ENCODE peak calls at places on chromosomes 16 and 17, in nine cellular contexts. One of them, this sample, is unnamed.

GRCh38 chr16:1309888-1310831 is 724 bp downstream of the UBE2I start:
- DNase-seq in body of pancreas: no peak
- DNase-seq in AG04450: no peak
- DNase-seq in mucosa of descending colon: peak
- DNase-seq in right atrium auricular region: peak
- DNase-seq in GM23338: no peak
- DNase-seq in fibroblast of the aortic adventitia: peak
- DNase-seq in foreskin fibroblast: peak
- DNase-seq in fibroblast of mammary gland: peak
- DNase-seq in this sample: no peak

GRCh38 chr17:14308965-14309879 is 8.3 kb downstream of the HS3ST3B1 start:
- DNase-seq in body of pancreas: peak
- DNase-seq in AG04450: peak
- DNase-seq in mucosa of descending colon: peak
- DNase-seq in right atrium auricular region: peak
- DNase-seq in GM23338: peak
- DNase-seq in fibroblast of the aortic adventitia: peak
- DNase-seq in foreskin fibroblast: peak
- DNase-seq in fibroblast of mammary gland: peak
- DNase-seq in this sample: no peak

GRCh38 chr17:16465861-16466338 is 26.1 kb downstream of the LRRC75A start:
- DNase-seq in body of pancreas: peak
- DNase-seq in AG04450: no peak
- DNase-seq in mucosa of descending colon: peak
- DNase-seq in right atrium auricular region: peak
- DNase-seq in GM23338: no peak
- DNase-seq in fibroblast of the aortic adventitia: peak
- DNase-seq in foreskin fibroblast: no peak
- DNase-seq in fibroblast of mammary gland: no peak
- DNase-seq in this sample: no peak

GRCh38 chr16:86854058-86854621 is 275.8 kb downstream of the FOXL1 start:
- DNase-seq in body of pancreas: no peak
- DNase-seq in AG04450: no peak
- DNase-seq in mucosa of descending colon: no peak
- DNase-seq in right atrium auricular region: no peak
- DNase-seq in GM23338: no peak
- DNase-seq in fibroblast of the aortic adventitia: peak
- DNase-seq in foreskin fibroblast: peak
- DNase-seq in fibroblast of mammary gland: peak
- DNase-seq in this sample: peak

GRCh38 chr16:56956076-56956475 is 5.7 kb upstream of the CETP start:
- DNase-seq in body of pancreas: no peak
- DNase-seq in AG04450: no peak
- DNase-seq in mucosa of descending colon: no peak
- DNase-seq in right atrium auricular region: no peak
- DNase-seq in GM23338: no peak
- DNase-seq in fibroblast of the aortic adventitia: no peak
- DNase-seq in foreskin fibroblast: no peak
- DNase-seq in fibroblast of mammary gland: peak
- DNase-seq in this sample: no peak

GRCh38 chr17:82752371-82753200 is 721 bp downstream of the TBCD start:
- DNase-seq in body of pancreas: no peak
- DNase-seq in AG04450: no peak
- DNase-seq in mucosa of descending colon: peak
- DNase-seq in right atrium auricular region: no peak
- DNase-seq in GM23338: peak
- DNase-seq in fibroblast of the aortic adventitia: peak
- DNase-seq in foreskin fibroblast: peak
- DNase-seq in fibroblast of mammary gland: peak
- DNase-seq in this sample: no peak

GRCh38 chr16:18983565-18984424 is at the start of gene TMC7:
- DNase-seq in body of pancreas: peak
- DNase-seq in AG04450: peak
- DNase-seq in mucosa of descending colon: peak
- DNase-seq in right atrium auricular region: no peak
- DNase-seq in GM23338: peak
- DNase-seq in fibroblast of the aortic adventitia: peak
- DNase-seq in foreskin fibroblast: peak
- DNase-seq in fibroblast of mammary gland: peak
- DNase-seq in this sample: peak

GRCh38 chr17:81113158-81113724 is 52.1 kb upstream of the PVALEF start:
- DNase-seq in body of pancreas: no peak
- DNase-seq in AG04450: no peak
- DNase-seq in mucosa of descending colon: no peak
- DNase-seq in right atrium auricular region: no peak
- DNase-seq in GM23338: no peak
- DNase-seq in fibroblast of the aortic adventitia: no peak
- DNase-seq in foreskin fibroblast: no peak
- DNase-seq in fibroblast of mammary gland: no peak
- DNase-seq in this sample: no peak

GRCh38 chr17:63950940-63951907 is 19.1 kb upstream of the CD79B start:
- DNase-seq in body of pancreas: peak
- DNase-seq in AG04450: no peak
- DNase-seq in mucosa of descending colon: peak
- DNase-seq in right atrium auricular region: no peak
- DNase-seq in GM23338: peak
- DNase-seq in fibroblast of the aortic adventitia: no peak
- DNase-seq in foreskin fibroblast: no peak
- DNase-seq in fibroblast of mammary gland: no peak
- DNase-seq in this sample: no peak

GRCh38 chr17:48024149-48025039 is 13.2 kb downstream of the COPZ2 start:
- DNase-seq in body of pancreas: peak
- DNase-seq in AG04450: no peak
- DNase-seq in mucosa of descending colon: peak
- DNase-seq in right atrium auricular region: no peak
- DNase-seq in GM23338: peak
- DNase-seq in fibroblast of the aortic adventitia: peak
- DNase-seq in foreskin fibroblast: no peak
- DNase-seq in fibroblast of mammary gland: peak
- DNase-seq in this sample: no peak

GRCh38 chr17:67532326-67532871 is 155.3 kb downstream of the PITPNC1 start:
- DNase-seq in body of pancreas: peak
- DNase-seq in AG04450: no peak
- DNase-seq in mucosa of descending colon: no peak
- DNase-seq in right atrium auricular region: no peak
- DNase-seq in GM23338: no peak
- DNase-seq in fibroblast of the aortic adventitia: no peak
- DNase-seq in foreskin fibroblast: no peak
- DNase-seq in fibroblast of mammary gland: no peak
- DNase-seq in this sample: no peak

GRCh38 chr17:17716837-17717523 is 35.7 kb downstream of the RAI1 start:
- DNase-seq in body of pancreas: no peak
- DNase-seq in AG04450: no peak
- DNase-seq in mucosa of descending colon: no peak
- DNase-seq in right atrium auricular region: no peak
- DNase-seq in GM23338: no peak
- DNase-seq in fibroblast of the aortic adventitia: no peak
- DNase-seq in foreskin fibroblast: no peak
- DNase-seq in fibroblast of mammary gland: no peak
- DNase-seq in this sample: no peak

GRCh38 chr17:9924735-9925191 is 19.7 kb upstream of the RCVRN start:
- DNase-seq in body of pancreas: no peak
- DNase-seq in AG04450: peak
- DNase-seq in mucosa of descending colon: no peak
- DNase-seq in right atrium auricular region: no peak
- DNase-seq in GM23338: peak
- DNase-seq in fibroblast of the aortic adventitia: peak
- DNase-seq in foreskin fibroblast: no peak
- DNase-seq in fibroblast of mammary gland: peak
- DNase-seq in this sample: no peak

GRCh38 chr17:50169881-50170459 is 4.2 kb downstream of the SGCA start:
- DNase-seq in body of pancreas: no peak
- DNase-seq in AG04450: no peak
- DNase-seq in mucosa of descending colon: no peak
- DNase-seq in right atrium auricular region: no peak
- DNase-seq in GM23338: no peak
- DNase-seq in fibroblast of the aortic adventitia: no peak
- DNase-seq in foreskin fibroblast: no peak
- DNase-seq in fibroblast of mammary gland: no peak
- DNase-seq in this sample: no peak

GRCh38 chr17:68821860-68822693 is 133.1 kb downstream of the ABCA8 start:
- DNase-seq in body of pancreas: no peak
- DNase-seq in AG04450: peak
- DNase-seq in mucosa of descending colon: no peak
- DNase-seq in right atrium auricular region: no peak
- DNase-seq in GM23338: no peak
- DNase-seq in fibroblast of the aortic adventitia: peak
- DNase-seq in foreskin fibroblast: peak
- DNase-seq in fibroblast of mammary gland: peak
- DNase-seq in this sample: peak
- TF ChIP-seq CTCF in body of pancreas: no peak
- TF ChIP-seq CTCF in AG04450: no peak
- TF ChIP-seq CTCF in mucosa of descending colon: no peak
- TF ChIP-seq CTCF in right atrium auricular region: no peak
- TF ChIP-seq CTCF in GM23338: no peak
- TF ChIP-seq CTCF in fibroblast of the aortic adventitia: no peak
- TF ChIP-seq CTCF in foreskin fibroblast: no peak
- TF ChIP-seq CTCF in fibroblast of mammary gland: no peak
- TF ChIP-seq CTCF in this sample: no peak

DNA sequence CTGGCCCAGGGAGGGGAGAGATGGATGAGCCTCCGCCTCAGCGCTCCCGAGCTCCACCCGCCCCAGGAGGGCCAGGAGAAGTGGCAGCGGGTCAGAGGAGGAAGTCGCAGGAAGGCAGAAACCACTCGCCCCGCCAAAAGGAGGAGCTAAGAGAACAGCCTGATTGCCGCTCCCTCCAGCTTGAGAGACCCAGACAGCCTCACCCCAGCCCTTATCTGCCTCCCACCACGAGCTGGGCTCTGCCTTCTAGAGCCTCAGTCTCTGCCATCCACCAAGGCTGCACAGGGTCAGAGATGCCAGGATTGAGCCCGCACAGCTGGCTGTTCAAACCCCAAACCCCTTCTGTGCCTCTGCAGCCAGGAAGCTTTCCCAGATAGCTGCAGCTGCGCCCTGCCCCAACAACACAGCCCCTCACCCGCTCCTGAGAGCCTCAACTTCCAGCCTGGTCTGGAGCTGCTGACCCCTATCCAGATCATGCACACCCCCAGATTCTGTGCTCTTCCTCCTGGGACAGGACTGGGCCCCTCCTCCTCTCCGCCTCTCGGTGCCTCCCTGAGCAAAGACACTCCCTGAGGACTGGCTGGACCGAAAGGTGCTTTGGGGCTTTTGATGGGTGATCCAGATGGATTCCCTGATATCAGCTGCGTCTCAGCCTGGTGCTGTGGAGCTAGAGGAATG is 1.0 kb upstream of the ATP2A3 start:
- DNase-seq in body of pancreas: peak
- DNase-seq in AG04450: no peak
- DNase-seq in mucosa of descending colon: peak
- DNase-seq in right atrium auricular region: peak
- DNase-seq in GM23338: peak
- DNase-seq in fibroblast of the aortic adventitia: peak
- DNase-seq in foreskin fibroblast: no peak
- DNase-seq in fibroblast of mammary gland: peak
- DNase-seq in this sample: no peak
- H3K4me3 ChIP-seq in body of pancreas: no peak
- H3K4me3 ChIP-seq in AG04450: peak
- H3K4me3 ChIP-seq in mucosa of descending colon: no peak
- H3K4me3 ChIP-seq in right atrium auricular region: peak
- H3K4me3 ChIP-seq in GM23338: peak
- H3K4me3 ChIP-seq in fibroblast of the aortic adventitia: no peak
- H3K4me3 ChIP-seq in foreskin fibroblast: peak
- H3K4me3 ChIP-seq in fibroblast of mammary gland: peak
- H3K4me3 ChIP-seq in this sample: no peak

DNA sequence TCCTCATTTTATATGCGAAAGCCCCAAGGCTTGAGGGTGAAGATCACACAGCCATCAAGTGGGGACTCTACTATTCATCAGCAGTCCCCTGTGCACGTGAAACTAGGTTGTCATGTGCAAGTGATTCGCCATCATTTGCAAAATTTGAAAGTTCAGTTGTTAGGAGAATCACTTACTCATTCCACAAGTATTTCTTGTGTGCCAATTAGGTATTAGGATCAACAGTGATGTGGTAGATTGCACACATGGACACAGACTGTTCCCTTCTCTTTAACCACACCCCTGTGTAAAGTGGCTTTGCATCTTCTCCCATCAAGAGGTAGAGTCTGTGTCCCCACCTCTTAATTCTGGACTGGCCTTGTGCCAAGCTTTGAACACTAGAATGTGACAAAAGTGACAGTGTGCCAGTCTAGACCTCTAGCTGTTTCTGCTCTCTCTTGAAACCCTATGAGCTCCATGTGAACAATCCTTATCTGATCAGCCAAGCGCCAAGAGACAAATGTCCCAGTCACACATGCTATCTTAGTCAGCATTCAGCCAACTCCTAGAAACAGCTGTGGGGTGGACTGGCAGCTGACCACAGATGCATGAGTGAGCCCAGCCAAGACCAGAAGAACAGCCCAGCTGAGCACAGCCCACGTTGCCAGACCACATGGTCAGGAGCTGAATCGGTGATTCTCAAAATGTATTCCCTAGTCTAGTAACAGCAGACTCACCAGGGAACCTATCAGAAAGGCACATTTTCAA is 31.5 kb upstream of the SHISA9 start:
- DNase-seq in body of pancreas: no peak
- DNase-seq in AG04450: no peak
- DNase-seq in mucosa of descending colon: no peak
- DNase-seq in right atrium auricular region: no peak
- DNase-seq in GM23338: no peak
- DNase-seq in fibroblast of the aortic adventitia: no peak
- DNase-seq in foreskin fibroblast: no peak
- DNase-seq in fibroblast of mammary gland: peak
- DNase-seq in this sample: no peak
- TF ChIP-seq CTCF in body of pancreas: no peak
- TF ChIP-seq CTCF in AG04450: no peak
- TF ChIP-seq CTCF in mucosa of descending colon: no peak
- TF ChIP-seq CTCF in right atrium auricular region: no peak
- TF ChIP-seq CTCF in GM23338: no peak
- TF ChIP-seq CTCF in fibroblast of the aortic adventitia: no peak
- TF ChIP-seq CTCF in foreskin fibroblast: no peak
- TF ChIP-seq CTCF in fibroblast of mammary gland: no peak
- TF ChIP-seq CTCF in this sample: no peak

GRCh38 chr16:27240948-27241531 is 27.5 kb downstream of the NSMCE1 start:
- DNase-seq in body of pancreas: no peak
- DNase-seq in AG04450: no peak
- DNase-seq in mucosa of descending colon: no peak
- DNase-seq in right atrium auricular region: peak
- DNase-seq in GM23338: no peak
- DNase-seq in fibroblast of the aortic adventitia: peak
- DNase-seq in foreskin fibroblast: peak
- DNase-seq in fibroblast of mammary gland: peak
- DNase-seq in this sample: no peak

GRCh38 chr16:27243725-27244362 is 24.7 kb downstream of the NSMCE1 start:
- DNase-seq in body of pancreas: no peak
- DNase-seq in AG04450: no peak
- DNase-seq in mucosa of descending colon: no peak
- DNase-seq in right atrium auricular region: peak
- DNase-seq in GM23338: no peak
- DNase-seq in fibroblast of the aortic adventitia: no peak
- DNase-seq in foreskin fibroblast: no peak
- DNase-seq in fibroblast of mammary gland: no peak
- DNase-seq in this sample: no peak

GRCh38 chr16:27242868-27243590 is 25.5 kb downstream of the NSMCE1 start:
- DNase-seq in body of pancreas: no peak
- DNase-seq in AG04450: peak
- DNase-seq in mucosa of descending colon: no peak
- DNase-seq in right atrium auricular region: peak
- DNase-seq in GM23338: peak
- DNase-seq in fibroblast of the aortic adventitia: peak
- DNase-seq in foreskin fibroblast: peak
- DNase-seq in fibroblast of mammary gland: peak
- DNase-seq in this sample: no peak

GRCh38 chr16:27241658-27242057 is 26.9 kb downstream of the NSMCE1 start:
- DNase-seq in body of pancreas: no peak
- DNase-seq in AG04450: no peak
- DNase-seq in mucosa of descending colon: no peak
- DNase-seq in right atrium auricular region: peak
- DNase-seq in GM23338: no peak
- DNase-seq in fibroblast of the aortic adventitia: no peak
- DNase-seq in foreskin fibroblast: no peak
- DNase-seq in fibroblast of mammary gland: no peak
- DNase-seq in this sample: no peak

GRCh38 chr16:27242398-27242797 is 26.2 kb downstream of the NSMCE1 start:
- DNase-seq in body of pancreas: no peak
- DNase-seq in AG04450: no peak
- DNase-seq in mucosa of descending colon: no peak
- DNase-seq in right atrium auricular region: no peak
- DNase-seq in GM23338: no peak
- DNase-seq in fibroblast of the aortic adventitia: no peak
- DNase-seq in foreskin fibroblast: no peak
- DNase-seq in fibroblast of mammary gland: no peak
- DNase-seq in this sample: no peak
- H3K4me3 ChIP-seq in body of pancreas: no peak
- H3K4me3 ChIP-seq in AG04450: peak
- H3K4me3 ChIP-seq in mucosa of descending colon: no peak
- H3K4me3 ChIP-seq in right atrium auricular region: no peak
- H3K4me3 ChIP-seq in GM23338: no peak
- H3K4me3 ChIP-seq in fibroblast of the aortic adventitia: no peak
- H3K4me3 ChIP-seq in foreskin fibroblast: peak
- H3K4me3 ChIP-seq in fibroblast of mammary gland: no peak
- H3K4me3 ChIP-seq in this sample: no peak